ENCODE peak calls at places on chromosomes 6 and 20, in four cellular contexts. U, L, R and J are unnamed samples.

GRCh38 chr6:166839006-166839405 is 117.3 kb downstream of the RNASET2 start:
- DNase-seq in R (no peak), L (no peak), U (no peak), J (no peak)

GRCh38 chr6:14550817-14551216 is 433.2 kb downstream of the CD83 start:
- DNase-seq in L (no peak), R (no peak), U (no peak), J (no peak)

GRCh38 chr6:18263561-18264337 is 581 bp downstream of the DEK start:
- DNase-seq in R (no peak), L (no peak), U (peak), J (peak)

GRCh38 chr6:140923048-140923447 is 1209.7 kb upstream of the GJE1 start:
- DNase-seq in U (no peak), L (no peak), R (no peak), J (no peak)

GRCh38 chr20:42219005-42219404 is 600.8 kb upstream of the CHD6 start:
- DNase-seq in U (no peak), L (no peak), R (no peak), J (no peak)

GRCh38 chr6:132960720-132961119 is 146.4 kb downstream of the RPS12 start:
- DNase-seq in U (no peak), R (no peak), L (no peak), J (no peak)

GRCh38 chr6:146851837-146852236 is 253.1 kb downstream of the ADGB start:
- DNase-seq in R (no peak), U (no peak), L (no peak), J (no peak)

GRCh38 chr20:58086763-58087566 is 141.5 kb downstream of the ANKRD60 start:
- DNase-seq in U (peak), R (peak), L (no peak), J (peak)

GRCh38 chr20:6654490-6655247 is 112.8 kb upstream of the BMP2 start:
- DNase-seq in R (no peak), L (no peak), U (no peak), J (no peak)
- TF ChIP-seq JUNB in R (no peak), L (no peak), U (no peak), J (no peak)

GRCh38 chr20:63534831-63535651 is 2.1 kb downstream of the PTK6 start:
- DNase-seq in R (no peak), U (no peak), L (no peak), J (peak)
- TF ChIP-seq EZH2 in R (peak), U (no peak), L (no peak), J (no peak)

GRCh38 chr6:145319605-145320004 is 415.7 kb downstream of the EPM2A start:
- DNase-seq in L (no peak), R (no peak), U (no peak), J (no peak)
- TF ChIP-seq JUNB in L (no peak), R (no peak), U (no peak), J (no peak)

GRCh38 chr20:63009988-63010769 is 3.4 kb upstream of the BHLHE23 start:
- DNase-seq in R (no peak), U (no peak), L (peak), J (peak)
- TF ChIP-seq EZH2 in R (peak), U (no peak), L (no peak), J (no peak)

GRCh38 chr20:24705486-24705885 is 236.1 kb downstream of the SYNDIG1 start:
- DNase-seq in R (no peak), U (no peak), L (no peak), J (no peak)

GRCh38 chr20:24704899-24705298 is 235.5 kb downstream of the SYNDIG1 start:
- DNase-seq in U (no peak), L (no peak), R (no peak), J (no peak)

GRCh38 chr20:24702501-24703283 is 233.3 kb downstream of the SYNDIG1 start:
- DNase-seq in L (no peak), U (no peak), R (no peak), J (no peak)

GRCh38 chr20:24703284-24703610 is 233.8 kb downstream of the SYNDIG1 start:
- DNase-seq in R (no peak), U (no peak), L (no peak), J (no peak)

GRCh38 chr20:24708411-24709295 is 239.2 kb downstream of the SYNDIG1 start:
- DNase-seq in R (no peak), L (no peak), U (no peak), J (no peak)
- TF ChIP-seq JUNB in R (no peak), L (no peak), U (no peak), J (no peak)

DNA sequence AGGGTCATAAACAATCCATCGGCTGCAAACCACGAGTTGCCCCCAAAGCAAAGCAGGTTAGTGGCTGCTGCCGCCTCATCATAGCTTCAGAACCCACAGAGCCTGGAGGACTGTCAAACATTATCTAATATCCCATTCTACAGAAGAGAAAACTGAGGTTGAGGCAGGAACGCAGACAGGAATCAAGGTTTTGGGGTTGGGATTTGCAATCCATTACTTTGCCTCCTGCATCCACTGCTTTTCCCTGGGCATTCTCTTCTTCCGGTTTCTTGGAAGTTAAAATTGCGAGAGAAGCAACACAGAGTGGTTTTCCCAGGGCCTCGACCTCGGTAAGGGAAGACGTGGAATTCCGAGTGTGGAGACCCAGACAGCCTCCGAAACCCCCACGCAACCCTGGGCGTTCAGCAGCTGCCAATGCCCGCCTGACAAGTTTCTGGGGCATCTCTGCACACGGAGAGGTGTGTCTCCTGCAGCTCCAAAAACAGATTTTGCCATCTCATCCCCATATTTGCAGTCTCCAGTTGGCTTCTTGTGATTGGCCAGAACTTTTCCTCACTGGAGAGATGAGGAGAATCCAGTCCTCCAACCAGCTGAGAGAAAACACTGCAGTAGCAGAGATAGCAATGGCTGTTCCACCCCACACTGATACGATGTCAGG is 45.5 kb upstream of the SNAP25 start:
- DNase-seq in U (no peak), L (no peak), R (no peak), J (no peak)
- TF ChIP-seq EZH2 in U (no peak), L (no peak), R (no peak), J (no peak)